ENCODE peak calls at places on chromosomes 16 and 17, in eight cellular contexts. R is mammary epithelial cell; V is mucosa of gallbladder; C is NCI-H1105; I is astrocyte of the cerebellum; K is colonic mucosa; P is stimulated activated CD8-positive, alpha-beta memory T cell treated with anti-CD3 and anti-CD28 coated beads, Interleukin-7, amount 100 ng/mL, for 1 hour; O is stimulated activated CD4-positive, alpha-beta T cell treated with anti-CD3 and anti-CD28 coated beads, Interleukin-2, amount 100 ng/mL, for 48 hours. H is an unnamed sample.

GRCh38 chr16:66030036-66030435 is 336.5 kb upstream of the CDH5 start:
- DNase-seq in I (peak), C (no peak), R (no peak), K (no peak), P (no peak), O (no peak), V (no peak), H (no peak)

GRCh38 chr17:80526116-80526910 is 18.3 kb upstream of the RPTOR start:
- DNase-seq in R (no peak), C (no peak), K (no peak), P (no peak), O (no peak), V (no peak), I (no peak), H (no peak)

GRCh38 chr16:87002717-87003413 is 314.3 kb downstream of the C16orf95 start:
- DNase-seq in C (no peak), R (no peak), V (no peak), I (peak), P (no peak), O (no peak), K (no peak), H (no peak)

GRCh38 chr16:84832488-84833141 is 12.8 kb downstream of the CRISPLD2 start:
- DNase-seq in K (peak), I (peak), R (no peak), P (no peak), O (no peak), C (no peak), V (peak), H (no peak)

GRCh38 chr17:79188048-79188447 is 113.4 kb downstream of the ENGASE start:
- DNase-seq in R (no peak), K (no peak), P (no peak), C (peak), I (no peak), O (no peak), V (no peak), H (no peak)

GRCh38 chr16:72996291-72997062 is 51.5 kb downstream of the ZFHX3 start:
- DNase-seq in R (no peak), K (peak), C (no peak), V (peak), P (no peak), O (no peak), I (no peak), H (no peak)

GRCh38 chr16:68760671-68761275 is 23.7 kb downstream of the CDH1 start:
- DNase-seq in V (no peak), I (no peak), P (no peak), K (no peak), O (peak), R (peak), C (no peak), H (peak)

GRCh38 chr16:23901178-23902131 is 65.7 kb downstream of the PRKCB start:
- DNase-seq in K (no peak), R (no peak), V (no peak), P (no peak), O (no peak), I (no peak), C (no peak), H (no peak)

GRCh38 chr16:53773150-53773846 is 69.3 kb downstream of the FTO start:
- DNase-seq in O (no peak), P (no peak), C (peak), R (peak), K (peak), I (peak), V (peak), H (no peak)

GRCh38 chr16:20897253-20897896 is 2.8 kb downstream of the DCUN1D3 start:
- DNase-seq in K (no peak), C (no peak), O (no peak), R (peak), V (no peak), P (no peak), I (no peak), H (no peak)

GRCh38 chr17:19401321-19402010 is 9.6 kb upstream of the RNF112 start:
- DNase-seq in R (no peak), P (no peak), K (peak), C (no peak), O (no peak), I (no peak), V (no peak), H (no peak)

GRCh38 chr16:3954411-3954921 is 74.0 kb upstream of the CREBBP start:
- DNase-seq in R (no peak), O (no peak), C (no peak), I (no peak), K (no peak), P (no peak), V (no peak), H (no peak)